ENCODE peak calls at places on chromosomes 6 and 20, in four cellular contexts. C, L, G and K are unnamed samples.

GRCh38 chr6:166630421-166630820 is 3.4 kb upstream of the RPS6KA2 start:
- DNase-seq in G (no peak), L (no peak), C (no peak), K (no peak)

GRCh38 chr6:88008411-88008810 is 39.2 kb upstream of the SPACA1 start:
- DNase-seq in C (no peak), L (no peak), G (no peak), K (no peak)

GRCh38 chr20:63467294-63468083 is 5.0 kb downstream of the KCNQ2 start:
- DNase-seq in L (no peak), C (no peak), G (no peak), K (no peak)

GRCh38 chr6:39221746-39222641 is 7.3 kb downstream of the KCNK5 start:
- DNase-seq in L (no peak), G (no peak), C (no peak), K (no peak)

GRCh38 chr6:25570608-25571007 is 81.4 kb upstream of the SCGN start:
- DNase-seq in G (no peak), C (no peak), L (no peak), K (no peak)

GRCh38 chr6:119757467-119757866 is 407.9 kb upstream of the MAN1A1 start:
- DNase-seq in C (no peak), G (no peak), L (no peak), K (no peak)

GRCh38 chr20:49594143-49594928 is 26.4 kb upstream of the PTGIS start:
- DNase-seq in C (peak; percentile 91), G (no peak), L (peak; percentile 37), K (no peak)

GRCh38 chr6:132604635-132605150 is 15.2 kb upstream of the TAAR5 start:
- DNase-seq in G (no peak), L (peak; percentile 1), C (no peak), K (no peak)

GRCh38 chr20:23679448-23680092 is 9.3 kb downstream of the CST4 start:
- DNase-seq in L (peak; percentile 14), G (no peak), C (peak; percentile 40), K (no peak)

GRCh38 chr20:19254086-19254821 is 41.8 kb downstream of the SLC24A3 start:
- DNase-seq in G (no peak), L (no peak), C (no peak), K (no peak)

GRCh38 chr6:7315684-7316366 is 2.8 kb upstream of the SSR1 start:
- DNase-seq in L (no peak), G (no peak), C (no peak), K (no peak)

GRCh38 chr20:49674383-49675352 is 39.0 kb downstream of the B4GALT5 start:
- DNase-seq in G (no peak), L (peak; percentile 63), C (no peak), K (no peak)

GRCh38 chr6:45930419-45931059 is 85.1 kb downstream of the CLIC5 start:
- DNase-seq in G (peak; percentile 33), L (peak; percentile 32), C (peak; percentile 79), K (peak; percentile 40)

GRCh38 chr6:39818695-39819094 is 26.5 kb downstream of the DAAM2 start:
- DNase-seq in G (no peak), C (no peak), L (no peak), K (no peak)

GRCh38 chr20:58209652-58210397 is 18.6 kb downstream of the ANKRD60 start:
- DNase-seq in G (peak; percentile 72), L (peak; percentile 48), C (peak; percentile 84), K (peak; percentile 87)

GRCh38 chr6:34145161-34146020 is 496 bp downstream of the GRM4 start:
- DNase-seq in G (no peak), L (peak; percentile 61), C (no peak), K (peak; percentile 45)
- H3K4me3 ChIP-seq in G (peak overlapping the region; percentile 15), L (no peak overlapping the region), C (peak overlapping the region; percentile 21), K (peak overlapping the region; percentile 34)

GRCh38 chr20:44217342-44218092 is 6.9 kb upstream of the OSER1 start:
- DNase-seq in G (peak; percentile 72), C (peak; percentile 64), L (peak; percentile 52), K (peak; percentile 72)

GRCh38 chr20:44218441-44218840 is 7.9 kb upstream of the OSER1 start:
- DNase-seq in G (no peak), L (no peak), C (no peak), K (peak; percentile 71)

GRCh38 chr20:44211177-44212039 is 837 bp upstream of the OSER1 start:
- DNase-seq in G (no peak), C (peak; percentile 51), L (peak; percentile 43), K (no peak)

GRCh38 chr20:44212792-44213191 is 2.2 kb upstream of the OSER1 start:
- DNase-seq in L (peak; percentile 86), C (no peak), G (no peak), K (no peak)

DNA sequence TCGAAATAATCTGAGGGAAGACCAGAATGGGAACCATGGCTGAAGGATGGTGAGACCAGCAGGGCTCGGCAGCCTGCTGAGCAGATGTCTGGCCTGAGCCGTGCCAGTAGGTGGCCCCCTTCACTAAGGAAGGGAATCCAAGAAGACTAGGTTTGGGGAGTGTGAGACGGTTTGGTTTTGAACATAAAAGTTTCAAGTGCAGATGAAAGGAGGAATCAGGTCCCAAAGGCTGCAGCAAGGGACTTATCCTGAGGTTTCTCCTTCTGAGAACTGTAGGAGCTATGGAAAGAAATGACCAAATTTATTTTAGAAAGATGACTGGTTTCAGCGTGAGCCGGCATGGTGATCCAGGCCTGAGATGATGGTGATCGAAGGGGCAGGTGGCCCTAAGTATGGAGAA is 4.6 kb upstream of the OSER1 start:
- DNase-seq in L (peak; percentile 46), G (peak; percentile 49), C (peak; percentile 71), K (peak; percentile 57)
- H3K27ac ChIP-seq in L (no peak overlapping the region), G (no peak overlapping the region), C (no peak overlapping the region), K (no peak overlapping the region)

GRCh38 chr6:36235862-36236261 is 34.0 kb upstream of the PNPLA1 start:
- DNase-seq in C (no peak), G (no peak), L (no peak), K (no peak)
- H3K4me3 ChIP-seq in C (no peak overlapping the region), G (no peak overlapping the region), L (no peak overlapping the region), K (no peak overlapping the region)

GRCh38 chr6:125742433-125743120 is 6.9 kb upstream of the HEY2 start:
- DNase-seq in G (no peak), L (no peak), C (no peak), K (no peak)
- H3K27ac ChIP-seq in G (no peak overlapping the region), L (no peak overlapping the region), C (no peak overlapping the region), K (no peak overlapping the region)

DNA sequence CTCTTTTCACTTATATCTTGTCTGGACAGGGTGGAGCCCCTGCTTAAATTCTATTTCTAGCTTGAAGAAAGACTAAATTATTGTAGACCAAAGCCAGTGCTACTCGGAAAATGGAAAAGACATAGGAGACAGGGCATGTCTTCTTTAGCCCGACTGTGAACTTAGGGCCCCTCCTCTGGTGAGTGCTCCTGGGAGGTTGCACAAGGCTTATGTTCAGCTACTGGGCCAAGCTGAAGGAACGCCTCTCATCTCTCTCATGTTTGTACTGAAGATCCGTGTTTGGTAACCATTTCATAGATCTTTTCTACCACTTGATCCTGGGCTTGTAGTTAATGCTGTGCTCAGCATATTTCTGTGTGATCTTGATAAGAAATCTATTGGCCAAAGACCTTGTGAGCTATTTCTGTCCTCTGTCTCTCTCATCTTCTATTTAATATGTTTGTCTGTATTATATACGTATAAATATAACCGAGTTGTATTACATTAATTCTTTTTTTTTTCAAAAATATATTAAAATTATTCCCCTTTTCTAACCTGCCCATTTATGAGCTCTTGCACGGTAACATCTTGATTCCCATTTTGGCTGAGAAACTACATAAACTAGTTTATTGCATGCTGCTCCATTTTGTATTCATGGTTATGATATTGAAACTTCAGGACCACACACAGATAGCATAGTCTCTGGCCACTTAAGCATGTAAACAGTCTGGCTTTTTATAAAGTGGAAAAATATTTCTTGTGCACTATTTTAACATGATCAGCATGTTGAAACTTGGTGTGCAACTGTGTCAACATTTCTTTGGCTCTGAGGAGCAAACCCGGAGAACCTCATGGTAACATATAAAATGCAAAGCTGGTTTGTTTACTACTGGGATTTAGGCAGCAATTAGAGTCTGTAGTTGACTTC is 70.5 kb downstream of the SLX4IP start:
- DNase-seq in G (no peak), L (no peak), C (no peak), K (no peak)
- H3K4me3 ChIP-seq in G (no peak overlapping the region), L (no peak overlapping the region), C (no peak overlapping the region), K (no peak overlapping the region)

DNA sequence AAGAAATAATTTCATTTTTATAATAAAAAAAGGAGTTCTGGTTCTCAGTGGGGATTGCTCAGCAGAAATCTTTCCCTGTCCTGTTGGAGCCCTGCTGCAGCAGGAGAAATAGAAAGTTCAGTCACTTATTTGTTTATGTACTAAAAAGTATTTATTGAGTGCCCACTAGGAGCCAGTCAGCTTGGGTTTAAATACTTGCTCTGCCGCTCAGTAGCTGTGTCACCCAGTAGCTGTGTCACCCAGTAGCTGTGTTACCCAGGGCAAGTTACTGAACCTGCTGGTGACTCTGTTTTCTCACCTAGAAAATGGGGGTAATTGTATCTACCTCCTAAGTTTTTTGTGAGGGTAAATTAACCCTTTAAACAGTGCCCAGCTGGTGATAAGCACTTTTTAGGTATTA is 32.9 kb downstream of the FOXF2 start:
- DNase-seq in L (no peak), G (no peak), C (no peak), K (no peak)
- H3K27ac ChIP-seq in L (no peak overlapping the region), G (no peak overlapping the region), C (no peak overlapping the region), K (no peak overlapping the region)